ENCODE peak calls at places on chromosomes 6 and 20, in nine cellular contexts. O is A549, I is GM23248, C is cardiac muscle cell, S is right lobe of liver, L is heart left ventricle, Z is Peyer's patch, B is tibial artery, K is DND-41. D is an unnamed sample.

GRCh38 chr20:48194026-48194425 is 408.7 kb upstream of the SULF2 start:
- DNase-seq in L (no peak), K (no peak), C (no peak), I (no peak), Z (no peak), S (no peak), B (no peak), O (no peak), D (no peak)

GRCh38 chr20:14446446-14446845 is 109.0 kb upstream of the FLRT3 start:
- DNase-seq in O (no peak), K (no peak), B (no peak), Z (no peak), S (no peak), L (no peak), I (peak; percentile 33), C (no peak), D (no peak)

GRCh38 chr20:9285617-9286016 is 216.7 kb downstream of the PLCB4 start:
- DNase-seq in C (no peak), I (no peak), S (no peak), K (no peak), O (no peak), L (no peak), B (no peak), Z (no peak), D (no peak)

GRCh38 chr20:2816583-2817340 is 598 bp downstream of the TMEM239 start:
- DNase-seq in L (no peak), B (no peak), O (no peak), Z (no peak), S (peak; percentile 42), K (peak; percentile 41), C (no peak), I (no peak), D (no peak)

GRCh38 chr6:100050550-100050949 is 56.5 kb upstream of the MCHR2 start:
- DNase-seq in B (no peak), K (no peak), O (no peak), I (no peak), L (no peak), C (no peak), Z (no peak), S (no peak), D (no peak)

GRCh38 chr6:3697609-3698008 is 53.9 kb downstream of the PXDC1 start:
- DNase-seq in I (peak; percentile 96), C (no peak), O (no peak), B (peak; percentile 31), L (no peak), Z (no peak), K (no peak), S (no peak), D (no peak)

GRCh38 chr6:81788748-81789147 is 36.3 kb upstream of the TENT5A start:
- DNase-seq in I (no peak), K (no peak), L (no peak), C (no peak), B (no peak), S (no peak), Z (no peak), O (no peak), D (no peak)

GRCh38 chr6:166770216-166771116 is 143.4 kb upstream of the RPS6KA2 start:
- DNase-seq in I (peak; percentile 34), S (no peak), C (no peak), O (no peak), L (no peak), B (no peak), Z (no peak), K (no peak), D (no peak)

GRCh38 chr6:26607434-26608230 is 10.9 kb downstream of the ABT1 start:
- DNase-seq in L (no peak), C (peak; percentile 71), K (peak; percentile 71), S (no peak), I (peak; percentile 84), O (peak; percentile 44), Z (no peak), B (no peak), D (peak; percentile 70)

GRCh38 chr6:135537782-135538301 is 40.3 kb upstream of the AHI1 start:
- DNase-seq in S (no peak), C (no peak), K (no peak), O (no peak), I (peak; percentile 89), Z (no peak), B (no peak), L (no peak), D (no peak)

GRCh38 chr6:7241709-7242645 is 71.0 kb downstream of the SSR1 start:
- DNase-seq in B (no peak), O (no peak), L (no peak), K (no peak), C (no peak), I (peak; percentile 20), S (peak; percentile 87), Z (no peak), D (no peak)

GRCh38 chr6:140379919-140380318 is 1005.5 kb upstream of the CITED2 start:
- DNase-seq in S (no peak), C (no peak), L (no peak), I (peak; percentile 51), Z (no peak), B (no peak), O (no peak), K (no peak), D (no peak)

GRCh38 chr6:134882426-134883038 is 67.4 kb downstream of the ALDH8A1 start:
- DNase-seq in C (peak; percentile 57), O (peak; percentile 22), L (peak; percentile 38), K (peak; percentile 63), Z (peak; percentile 75), S (peak; percentile 62), B (peak; percentile 66), I (peak; percentile 73), D (peak; percentile 49)

GRCh38 chr20:833121-833449 is 430 bp upstream of the FAM110A start:
- DNase-seq in I (peak; percentile 79), C (no peak), B (no peak), S (no peak), O (no peak), Z (no peak), K (no peak), L (no peak), D (no peak)
- H3K4me1 ChIP-seq in I (peaks cover 21% of the 10 kb centered on the region), C (peaks cover 34% of the 10 kb centered on the region), B (peaks cover 22% of the 10 kb centered on the region), S (peaks cover 8% of the 10 kb centered on the region), O (peaks cover 6% of the 10 kb centered on the region), Z (peaks cover 22% of the 10 kb centered on the region), K (peaks cover 33% of the 10 kb centered on the region), L (peaks cover 17% of the 10 kb centered on the region), D (peaks cover 39% of the 10 kb centered on the region)

DNA sequence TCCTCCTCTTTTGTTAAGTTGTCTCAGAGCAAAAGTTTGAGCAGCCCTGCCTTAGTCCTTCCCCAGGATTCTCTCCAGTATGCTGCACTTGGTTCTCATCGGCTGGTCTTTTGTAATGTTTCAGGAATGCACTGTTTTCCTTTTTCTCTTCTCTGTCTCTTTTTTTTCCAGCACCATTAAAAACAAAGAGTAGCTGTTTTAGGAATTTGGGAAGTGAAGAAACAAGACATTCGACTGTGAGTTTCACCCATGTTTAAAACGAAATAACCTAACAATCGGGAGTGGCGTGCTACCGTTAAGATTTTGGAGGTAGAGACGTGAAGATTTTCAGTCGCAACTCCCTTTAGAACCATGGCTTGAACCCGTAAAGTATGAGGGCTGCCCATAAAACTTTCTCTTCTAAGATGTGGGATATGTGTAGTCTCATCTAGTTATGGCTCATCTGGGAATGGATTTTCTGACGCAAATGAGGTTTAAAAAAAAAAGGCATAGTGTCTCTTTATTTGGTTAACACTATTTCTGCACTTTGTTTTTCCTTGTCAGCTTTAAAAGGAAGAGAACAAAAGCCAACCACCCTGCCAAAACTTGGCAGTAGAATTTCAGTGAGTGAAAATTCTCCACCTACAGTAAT is 35.9 kb upstream of the RAB23 start:
- DNase-seq in Z (no peak), S (no peak), C (no peak), B (no peak), K (no peak), O (no peak), L (no peak), I (peak; percentile 87), D (no peak)
- H3K4me3 ChIP-seq in Z (peak overlapping the region; percentile 12), S (no peak overlapping the region), C (no peak overlapping the region), B (peak overlapping the region; percentile 42), K (no peak overlapping the region), O (no peak overlapping the region), L (no peak overlapping the region), I (peak overlapping the region; percentile 75), D (no peak overlapping the region)

DNA sequence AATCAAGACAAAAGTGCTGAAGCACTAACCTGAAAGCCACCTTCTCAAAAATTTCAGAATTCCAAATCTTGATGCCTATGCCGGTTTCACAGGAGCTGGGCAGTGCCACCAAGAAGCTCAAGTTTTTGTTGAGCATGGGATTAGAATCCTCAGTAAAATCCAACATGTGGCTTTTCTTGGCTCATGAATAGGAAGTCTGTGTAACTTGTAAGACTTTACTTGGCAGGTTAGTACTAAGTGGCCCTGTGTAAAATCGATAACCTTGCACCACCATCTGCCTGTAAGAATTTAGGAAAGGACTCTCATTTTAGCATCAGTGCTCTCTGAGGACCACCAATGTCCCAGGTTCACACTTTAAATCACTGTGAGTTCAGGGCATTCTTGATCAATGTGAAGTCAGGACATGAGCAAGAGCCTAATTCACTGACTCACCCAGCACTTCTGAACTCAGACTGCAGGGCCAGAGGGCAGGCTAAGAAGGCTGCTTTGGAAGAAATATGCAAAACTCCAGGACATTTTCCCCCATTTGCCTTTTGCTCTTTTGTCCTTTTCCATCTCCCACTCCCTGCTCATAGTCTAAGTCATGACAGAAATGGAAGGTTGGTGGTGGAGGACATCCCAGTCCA is 113.2 kb downstream of the EDN1 start:
- DNase-seq in K (no peak), C (no peak), Z (no peak), L (no peak), O (peak; percentile 36), I (peak; percentile 89), S (no peak), B (no peak), D (no peak)
- H3K27ac ChIP-seq in K (no peak overlapping the region), C (no peak overlapping the region), Z (no peak overlapping the region), L (no peak overlapping the region), O (peak overlapping the region; percentile 80), I (peak overlapping the region; percentile 93), S (no peak overlapping the region), B (peak overlapping the region; percentile 72), D (no peak overlapping the region)

GRCh38 chr6:35359346-35359743 is 17.0 kb downstream of the PPARD start:
- DNase-seq in L (no peak), C (no peak), O (no peak), S (no peak), B (no peak), I (no peak), K (no peak), Z (peak; percentile 13), D (no peak)

GRCh38 chr6:35360349-35361138 is 18.2 kb downstream of the PPARD start:
- DNase-seq in Z (no peak), O (no peak), S (peak; percentile 92), K (no peak), I (peak; percentile 52), C (no peak), B (peak; percentile 33), L (peak; percentile 61), D (no peak)

GRCh38 chr6:35359744-35360348 is 17.5 kb downstream of the PPARD start:
- DNase-seq in K (no peak), S (peak; percentile 68), O (no peak), Z (no peak), B (no peak), I (peak; percentile 87), L (peak; percentile 32), C (peak; percentile 28), D (no peak)

GRCh38 chr6:35363293-35363750 is 21.0 kb downstream of the PPARD start:
- DNase-seq in I (peak; percentile 66), K (no peak), C (peak; percentile 85), O (no peak), L (peak; percentile 30), Z (no peak), B (no peak), S (no peak), D (no peak)

DNA sequence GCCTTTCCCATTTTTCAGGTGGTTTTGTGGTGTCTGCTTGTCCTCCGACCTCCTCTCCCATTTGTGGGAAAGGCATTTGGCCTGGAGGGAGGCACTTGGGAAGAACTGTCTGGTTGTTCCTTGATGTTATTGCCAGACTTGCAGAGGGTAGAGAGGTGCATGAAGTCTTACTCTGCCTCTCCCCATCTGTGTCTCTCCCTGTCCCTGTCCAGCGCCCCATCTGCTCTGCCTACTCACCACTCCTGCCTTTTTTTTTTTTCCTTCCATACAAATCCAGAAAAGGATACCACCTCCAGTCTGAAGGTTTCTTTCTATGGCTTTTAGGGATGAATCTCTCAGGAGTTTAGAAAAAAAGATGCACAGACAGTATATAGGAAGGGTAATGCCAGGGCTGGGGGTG is 19.8 kb downstream of the PPARD start:
- DNase-seq in L (no peak), B (no peak), C (no peak), O (no peak), K (no peak), S (no peak), I (no peak), Z (no peak), D (no peak)
- H3K4me1 ChIP-seq in L (peaks cover 40% of the 10 kb centered on the region), B (peaks cover 38% of the 10 kb centered on the region), C (peaks cover 23% of the 10 kb centered on the region), O (peaks cover 3% of the 10 kb centered on the region), K (no peaks in the 10 kb centered on the region), S (peaks cover 19% of the 10 kb centered on the region), I (peaks cover 24% of the 10 kb centered on the region), Z (peaks cover 13% of the 10 kb centered on the region), D (peaks cover 24% of the 10 kb centered on the region)